ENCODE peak calls at places on chromosomes 13 and 19, in seven cellular contexts. E, I, V, Y, J, O and Q are unnamed samples.

GRCh38 chr13:71864094-71864980 is 2.7 kb downstream of the DACH1 start:
- DNase-seq in I (peak; percentile 40), J (peak; percentile 84), V (peak; percentile 55), O (no peak), Y (no peak), E (no peak), Q (no peak)

GRCh38 chr19:36371886-36372285 is 7.1 kb downstream of the ZFP14 start:
- DNase-seq in V (no peak), I (no peak), O (no peak), E (no peak), Y (no peak), J (no peak), Q (no peak)

GRCh38 chr13:28637714-28638355 is 21.1 kb upstream of the POMP start:
- DNase-seq in J (peak; percentile 40), E (no peak), Y (no peak), V (no peak), O (no peak), I (no peak), Q (no peak)

GRCh38 chr19:16034180-16034579 is 42.1 kb upstream of the TPM4 start:
- DNase-seq in I (no peak), V (no peak), E (no peak), Y (no peak), O (no peak), J (no peak), Q (no peak)

GRCh38 chr19:1336079-1336684 is 47.5 kb upstream of the NDUFS7 start:
- DNase-seq in I (no peak), E (no peak), V (no peak), Y (no peak), J (no peak), O (no peak), Q (no peak)

GRCh38 chr19:7699422-7700127 is 2.4 kb downstream of the FCER2 start:
- DNase-seq in O (no peak), Y (no peak), E (no peak), V (no peak), I (peak; percentile 7), J (no peak), Q (no peak)

GRCh38 chr13:89363144-89363543 is 1692.0 kb downstream of the SLITRK5 start:
- DNase-seq in J (no peak), O (peak; percentile 9), Y (no peak), I (no peak), E (no peak), V (peak; percentile 76), Q (no peak)

GRCh38 chr19:50739841-50740426 is 16.8 kb downstream of the CLEC11A start:
- DNase-seq in O (no peak), Y (no peak), J (no peak), I (peak; percentile 67), E (no peak), V (peak; percentile 78), Q (no peak)

GRCh38 chr19:50359432-50359818 is 6.0 kb downstream of the NAPSA start:
- DNase-seq in Y (no peak), E (no peak), O (no peak), J (no peak), I (no peak), V (no peak), Q (no peak)

GRCh38 chr19:16457195-16457953 is 14.4 kb downstream of the EPS15L1 start:
- DNase-seq in Y (no peak), O (no peak), I (no peak), V (no peak), J (peak; percentile 58), E (peak; percentile 26), Q (no peak)

GRCh38 chr19:47652285-47652684 is 43.4 kb downstream of the BICRA start:
- DNase-seq in O (peak; percentile 26), E (no peak), Y (no peak), I (no peak), V (no peak), J (no peak), Q (no peak)

GRCh38 chr19:17950310-17951150 is 16.4 kb upstream of the KCNN1 start:
- DNase-seq in J (no peak), O (peak; percentile 29), Y (no peak), I (no peak), E (no peak), V (peak; percentile 52), Q (no peak)

GRCh38 chr19:4191044-4191443 is 8.6 kb downstream of the ANKRD24 start:
- DNase-seq in V (no peak), E (no peak), O (no peak), J (no peak), Y (no peak), I (no peak), Q (no peak)

GRCh38 chr19:39160889-39161672 is 35.5 kb downstream of the PAK4 start:
- DNase-seq in V (no peak), E (peak; percentile 47), Y (no peak), I (no peak), O (peak; percentile 62), J (peak; percentile 44), Q (no peak)

GRCh38 chr19:35267818-35268545 is 780 bp upstream of the USF2 start:
- DNase-seq in E (peak; percentile 67), J (peak; percentile 63), V (peak; percentile 61), I (peak; percentile 68), Y (no peak), O (peak; percentile 82), Q (peak; percentile 56)

GRCh38 chr19:34676697-34677385 is at the start of gene SCGB2B2:
- DNase-seq in I (no peak), J (no peak), V (peak; percentile 67), Y (no peak), O (no peak), E (no peak), Q (no peak)

GRCh38 chr13:34867590-34867989 is 74.5 kb upstream of the NBEA start:
- DNase-seq in J (peak; percentile 15), O (no peak), Y (no peak), I (no peak), V (no peak), E (peak; percentile 8), Q (no peak)

DNA sequence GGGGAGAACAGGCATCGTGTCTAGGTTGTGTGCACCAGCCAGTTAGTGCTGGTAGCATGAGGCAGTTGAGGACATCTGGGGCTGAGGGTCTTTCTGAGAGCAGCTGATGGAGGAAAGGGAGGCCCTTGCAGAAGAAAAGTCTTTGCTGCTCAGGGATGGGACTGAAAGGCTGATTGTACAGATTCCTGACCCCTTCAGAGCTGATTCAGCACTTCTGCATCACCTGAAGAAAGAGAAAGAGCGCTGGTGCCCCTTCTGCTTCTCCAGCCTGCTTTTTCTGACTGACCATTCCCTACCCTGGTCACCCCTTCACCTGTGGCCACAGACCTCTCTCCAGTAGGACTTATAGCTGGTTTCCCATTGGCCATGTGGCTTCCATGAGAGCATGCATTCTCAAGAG is 476.2 kb downstream of the TSHZ3 start:
- DNase-seq in O (no peak), J (no peak), I (no peak), E (no peak), Y (no peak), V (peak; percentile 7), Q (no peak)
- H2BK120ac ChIP-seq in O (no peak overlapping the region), J (no peak overlapping the region), I (no peak overlapping the region), E (no peak overlapping the region), Y (no peak overlapping the region), V (no peak overlapping the region), Q (no peak overlapping the region)

GRCh38 chr13:50037788-50038187 is 22.5 kb downstream of the KCNRG start:
- DNase-seq in J (no peak), I (peak; percentile 91), Y (no peak), V (no peak), O (no peak), E (no peak), Q (no peak)
- H2BK120ac ChIP-seq in J (no peak overlapping the region), I (no peak overlapping the region), Y (no peak overlapping the region), V (no peak overlapping the region), O (no peak overlapping the region), E (no peak overlapping the region), Q (no peak overlapping the region)

GRCh38 chr19:10812902-10813404 is 23.1 kb downstream of the TMED1 start:
- DNase-seq in O (peak; percentile 51), J (peak; percentile 96), V (no peak), I (peak; percentile 31), E (peak; percentile 97), Y (no peak), Q (no peak)

GRCh38 chr19:10812196-10812595 is 23.8 kb downstream of the TMED1 start:
- DNase-seq in O (no peak), I (peak; percentile 38), V (peak; percentile 56), Y (no peak), E (no peak), J (no peak), Q (no peak)

GRCh38 chr19:10808937-10809655 is 26.9 kb downstream of the TMED1 start:
- DNase-seq in Y (no peak), E (peak; percentile 21), V (no peak), O (no peak), J (no peak), I (no peak), Q (no peak)

GRCh38 chr19:10811391-10812111 is 24.5 kb downstream of the TMED1 start:
- DNase-seq in J (no peak), E (no peak), I (no peak), V (no peak), Y (no peak), O (no peak), Q (no peak)

DNA sequence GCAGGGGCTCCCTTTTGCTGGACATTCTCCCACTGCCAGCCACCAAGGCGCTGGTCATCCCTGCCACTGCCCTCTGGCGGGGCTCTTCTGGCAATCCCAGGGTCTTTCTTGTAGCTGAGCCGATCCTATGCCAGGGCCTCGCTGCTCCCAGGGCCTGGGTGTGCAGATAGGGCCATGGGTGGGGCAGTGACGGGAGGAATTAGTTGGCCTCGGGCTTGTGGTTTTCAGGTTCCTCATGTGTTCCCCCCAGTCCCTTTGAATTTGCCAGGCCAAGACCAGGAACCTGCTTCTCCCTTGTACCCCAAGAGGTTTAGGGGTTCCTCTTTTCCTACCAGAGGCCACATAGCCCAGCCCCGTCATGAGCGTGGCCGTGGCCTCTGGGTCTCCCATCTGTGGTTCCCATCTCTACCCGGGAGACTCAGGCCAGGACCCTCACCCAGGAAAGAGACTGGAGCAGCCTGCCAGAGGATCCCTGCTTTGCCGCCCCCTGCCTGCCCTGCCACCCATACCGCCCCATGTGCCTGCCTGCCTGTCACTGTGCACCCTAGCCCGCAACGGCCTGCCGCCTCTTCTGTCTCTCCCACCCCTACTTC is 26.2 kb downstream of the TMED1 start:
- DNase-seq in Y (no peak), O (no peak), E (no peak), J (no peak), I (no peak), V (no peak), Q (no peak)
- H2BK120ac ChIP-seq in Y (no peak overlapping the region), O (no peak overlapping the region), E (no peak overlapping the region), J (no peak overlapping the region), I (no peak overlapping the region), V (no peak overlapping the region), Q (no peak overlapping the region)

DNA sequence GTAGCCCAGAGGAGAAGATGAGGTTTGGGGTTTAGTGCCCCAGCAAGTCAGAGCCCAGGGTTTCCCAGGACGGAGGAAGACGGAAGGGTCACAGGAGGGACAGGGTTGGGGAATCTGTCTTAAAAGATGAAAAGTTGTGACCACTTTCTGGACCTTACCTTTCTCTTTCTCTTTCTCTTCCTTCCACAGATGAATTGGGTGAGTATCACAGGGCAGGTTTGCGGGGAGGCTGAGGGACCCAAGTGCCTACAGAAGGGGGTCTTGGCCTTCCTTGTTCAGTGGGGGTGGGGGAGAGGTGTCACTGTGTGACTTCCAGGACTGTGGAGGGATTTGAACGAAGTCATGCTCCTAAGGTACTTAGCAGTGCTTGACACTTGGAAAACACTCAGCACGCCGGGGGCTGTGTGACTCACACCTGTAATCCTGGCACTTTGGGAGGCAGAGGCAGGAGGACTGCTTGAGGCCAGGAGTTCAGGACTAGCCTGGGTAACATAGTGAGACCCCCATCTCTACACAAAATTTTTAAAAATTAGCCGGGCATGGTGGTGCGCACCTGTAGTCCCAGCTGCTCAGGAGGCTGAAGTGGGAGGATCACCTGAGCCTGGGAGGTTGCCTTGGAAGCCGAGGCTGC is 8.5 kb downstream of the RELB start:
- DNase-seq in I (no peak), V (no peak), Y (no peak), O (peak; percentile 88), E (no peak), J (no peak), Q (no peak)
- H2BK120ac ChIP-seq in I (no peak overlapping the region), V (no peak overlapping the region), Y (no peak overlapping the region), O (no peak overlapping the region), E (no peak overlapping the region), J (no peak overlapping the region), Q (no peak overlapping the region)